ENCODE peak calls at places on chromosome 1, in five cellular contexts. One of them, this sample, is unnamed.
A peak's percentile ranks its signal among the peaks of the same experiment; 100 is the strongest.

GRCh38 chr1:79895573-79895972 is 889.0 kb upstream of the ADGRL4 start:
- DNase-seq in pancreas: no peak
- DNase-seq in K562: no peak
- DNase-seq in brain microvascular endothelial cell: no peak
- DNase-seq in astrocyte of the cerebellum: no peak
- DNase-seq in this sample: no peak

GRCh38 chr1:73105755-73106154 is 823.4 kb upstream of the NEGR1 start:
- DNase-seq in pancreas: no peak
- DNase-seq in K562: no peak
- DNase-seq in brain microvascular endothelial cell: no peak
- DNase-seq in astrocyte of the cerebellum: no peak
- DNase-seq in this sample: no peak

GRCh38 chr1:231806623-231807470 is 180.3 kb downstream of the DISC1 start:
- DNase-seq in pancreas: peak; percentile 65
- DNase-seq in K562: peak; percentile 60
- DNase-seq in brain microvascular endothelial cell: peak; percentile 43
- DNase-seq in astrocyte of the cerebellum: no peak
- DNase-seq in this sample: no peak

GRCh38 chr1:200038987-200039848 is 11.7 kb downstream of the NR5A2 start:
- DNase-seq in pancreas: peak; percentile 77
- DNase-seq in K562: no peak
- DNase-seq in brain microvascular endothelial cell: no peak
- DNase-seq in astrocyte of the cerebellum: no peak
- DNase-seq in this sample: no peak

GRCh38 chr1:192763243-192763642 is 45.6 kb upstream of the RGS2 start:
- DNase-seq in pancreas: no peak
- DNase-seq in K562: no peak
- DNase-seq in brain microvascular endothelial cell: no peak
- DNase-seq in astrocyte of the cerebellum: no peak
- DNase-seq in this sample: no peak

GRCh38 chr1:46065405-46065804 is 67.0 kb downstream of the PIK3R3 start:
- DNase-seq in pancreas: no peak
- DNase-seq in K562: peak; percentile 24
- DNase-seq in brain microvascular endothelial cell: no peak
- DNase-seq in astrocyte of the cerebellum: no peak
- DNase-seq in this sample: no peak

GRCh38 chr1:89407355-89407754 is 43.5 kb downstream of the GBP6 start:
- DNase-seq in pancreas: no peak
- DNase-seq in K562: no peak
- DNase-seq in brain microvascular endothelial cell: no peak
- DNase-seq in astrocyte of the cerebellum: no peak
- DNase-seq in this sample: peak; percentile 26

GRCh38 chr1:117654485-117655219 is 48.8 kb downstream of the TENT5C start:
- DNase-seq in pancreas: no peak
- DNase-seq in K562: no peak
- DNase-seq in brain microvascular endothelial cell: no peak
- DNase-seq in astrocyte of the cerebellum: no peak
- DNase-seq in this sample: no peak

GRCh38 chr1:156750932-156751723 is at the start of gene HDGF:
- DNase-seq in pancreas: peak; percentile 81
- DNase-seq in K562: peak; percentile 45
- DNase-seq in brain microvascular endothelial cell: no peak
- DNase-seq in astrocyte of the cerebellum: no peak
- DNase-seq in this sample: no peak

GRCh38 chr1:217943361-217943760 is 312.2 kb downstream of the SPATA17 start:
- DNase-seq in pancreas: no peak
- DNase-seq in K562: no peak
- DNase-seq in brain microvascular endothelial cell: no peak
- DNase-seq in astrocyte of the cerebellum: no peak
- DNase-seq in this sample: no peak

GRCh38 chr1:19824541-19824940 is 9.5 kb upstream of the RNF186 start:
- DNase-seq in pancreas: no peak
- DNase-seq in K562: no peak
- DNase-seq in brain microvascular endothelial cell: no peak
- DNase-seq in astrocyte of the cerebellum: no peak
- DNase-seq in this sample: no peak

GRCh38 chr1:18955442-18956188 is 861 bp downstream of the IFFO2 start:
- DNase-seq in pancreas: peak; percentile 79
- DNase-seq in K562: peak; percentile 47
- DNase-seq in brain microvascular endothelial cell: no peak
- DNase-seq in astrocyte of the cerebellum: no peak
- DNase-seq in this sample: no peak

GRCh38 chr1:23473037-23473800 is 10.8 kb downstream of the ASAP3 start:
- DNase-seq in pancreas: no peak
- DNase-seq in K562: no peak
- DNase-seq in brain microvascular endothelial cell: no peak
- DNase-seq in astrocyte of the cerebellum: no peak
- DNase-seq in this sample: peak; percentile 57

GRCh38 chr1:234975941-234976871 is 152.4 kb downstream of the TOMM20 start:
- DNase-seq in pancreas: no peak
- DNase-seq in K562: no peak
- DNase-seq in brain microvascular endothelial cell: no peak
- DNase-seq in astrocyte of the cerebellum: no peak
- DNase-seq in this sample: no peak

GRCh38 chr1:165355221-165355976 is 1.1 kb downstream of the LMX1A start:
- DNase-seq in pancreas: no peak
- DNase-seq in K562: no peak
- DNase-seq in brain microvascular endothelial cell: no peak
- DNase-seq in astrocyte of the cerebellum: no peak
- DNase-seq in this sample: no peak

DNA sequence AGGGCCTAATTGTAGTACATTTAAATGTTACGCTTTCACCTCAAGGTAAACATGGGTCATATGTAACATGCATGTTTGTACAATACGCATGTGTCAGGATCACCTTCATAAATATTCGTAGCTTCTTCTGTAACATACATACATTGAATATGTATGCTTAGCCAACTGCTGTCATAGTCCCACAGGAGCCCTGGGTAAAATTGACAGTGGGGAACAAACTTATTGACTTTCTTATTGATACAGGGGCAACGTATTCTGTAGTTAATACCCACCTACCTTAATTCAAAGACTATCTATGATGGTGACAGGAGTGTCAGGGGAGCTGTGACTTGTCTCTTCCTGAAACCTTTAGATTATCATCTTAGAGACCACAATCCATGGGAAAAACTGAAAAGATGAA is 3.7 kb upstream of the REN start:
- DNase-seq in pancreas: no peak
- DNase-seq in K562: no peak
- DNase-seq in brain microvascular endothelial cell: no peak
- DNase-seq in astrocyte of the cerebellum: no peak
- DNase-seq in this sample: no peak
- TF ChIP-seq CTCF in pancreas: no peak
- TF ChIP-seq CTCF in K562: no peak
- TF ChIP-seq CTCF in brain microvascular endothelial cell: no peak
- TF ChIP-seq CTCF in astrocyte of the cerebellum: no peak
- TF ChIP-seq CTCF in this sample: no peak

DNA sequence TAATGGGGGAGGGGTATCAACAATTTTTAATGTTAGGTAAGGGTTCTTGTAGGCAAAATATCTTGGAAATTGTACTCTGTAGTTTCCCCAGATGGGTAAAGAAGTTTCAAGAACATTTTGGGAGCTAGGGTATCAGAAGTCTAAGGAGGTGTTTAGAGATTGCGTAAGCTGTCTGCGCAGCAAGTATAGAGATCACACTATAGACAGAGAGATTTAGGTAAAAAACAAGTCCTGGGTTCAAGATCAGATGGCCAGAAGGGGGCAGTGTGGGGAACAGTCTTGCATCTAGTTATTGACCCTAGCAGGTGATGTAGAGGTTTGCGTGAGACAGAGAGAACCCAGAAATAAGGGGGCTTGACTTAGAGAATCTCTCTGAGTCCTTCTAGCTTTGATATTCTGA is 80.8 kb downstream of the S1PR1 start:
- DNase-seq in pancreas: no peak
- DNase-seq in K562: no peak
- DNase-seq in brain microvascular endothelial cell: no peak
- DNase-seq in astrocyte of the cerebellum: no peak
- DNase-seq in this sample: no peak
- TF ChIP-seq CTCF in pancreas: no peak
- TF ChIP-seq CTCF in K562: peak; percentile 11
- TF ChIP-seq CTCF in brain microvascular endothelial cell: peak; percentile 22
- TF ChIP-seq CTCF in astrocyte of the cerebellum: no peak
- TF ChIP-seq CTCF in this sample: peak; percentile 16

GRCh38 chr1:37461698-37462436 is 12.5 kb upstream of the ZC3H12A start:
- DNase-seq in pancreas: no peak
- DNase-seq in K562: no peak
- DNase-seq in brain microvascular endothelial cell: no peak
- DNase-seq in astrocyte of the cerebellum: no peak
- DNase-seq in this sample: no peak

GRCh38 chr1:37455516-37455915 is 18.9 kb upstream of the ZC3H12A start:
- DNase-seq in pancreas: no peak
- DNase-seq in K562: no peak
- DNase-seq in brain microvascular endothelial cell: no peak
- DNase-seq in astrocyte of the cerebellum: no peak
- DNase-seq in this sample: no peak

GRCh38 chr1:37453647-37454046 is 20.7 kb upstream of the ZC3H12A start:
- DNase-seq in pancreas: no peak
- DNase-seq in K562: no peak
- DNase-seq in brain microvascular endothelial cell: no peak
- DNase-seq in astrocyte of the cerebellum: no peak
- DNase-seq in this sample: no peak

GRCh38 chr1:37456614-37457013 is 17.8 kb upstream of the ZC3H12A start:
- DNase-seq in pancreas: no peak
- DNase-seq in K562: no peak
- DNase-seq in brain microvascular endothelial cell: no peak
- DNase-seq in astrocyte of the cerebellum: no peak
- DNase-seq in this sample: no peak

GRCh38 chr1:37458551-37458950 is 15.8 kb upstream of the ZC3H12A start:
- DNase-seq in pancreas: no peak
- DNase-seq in K562: no peak
- DNase-seq in brain microvascular endothelial cell: no peak
- DNase-seq in astrocyte of the cerebellum: no peak
- DNase-seq in this sample: no peak
- TF ChIP-seq CTCF in pancreas: no peak
- TF ChIP-seq CTCF in K562: peak; percentile 51
- TF ChIP-seq CTCF in brain microvascular endothelial cell: no peak
- TF ChIP-seq CTCF in astrocyte of the cerebellum: no peak
- TF ChIP-seq CTCF in this sample: no peak

GRCh38 chr1:116362050-116362449 is 11.0 kb upstream of the ATP1A1 start:
- DNase-seq in pancreas: no peak
- DNase-seq in K562: no peak
- DNase-seq in brain microvascular endothelial cell: no peak
- DNase-seq in astrocyte of the cerebellum: no peak
- DNase-seq in this sample: no peak
- TF ChIP-seq CTCF in pancreas: no peak
- TF ChIP-seq CTCF in K562: no peak
- TF ChIP-seq CTCF in brain microvascular endothelial cell: no peak
- TF ChIP-seq CTCF in astrocyte of the cerebellum: no peak
- TF ChIP-seq CTCF in this sample: no peak

DNA sequence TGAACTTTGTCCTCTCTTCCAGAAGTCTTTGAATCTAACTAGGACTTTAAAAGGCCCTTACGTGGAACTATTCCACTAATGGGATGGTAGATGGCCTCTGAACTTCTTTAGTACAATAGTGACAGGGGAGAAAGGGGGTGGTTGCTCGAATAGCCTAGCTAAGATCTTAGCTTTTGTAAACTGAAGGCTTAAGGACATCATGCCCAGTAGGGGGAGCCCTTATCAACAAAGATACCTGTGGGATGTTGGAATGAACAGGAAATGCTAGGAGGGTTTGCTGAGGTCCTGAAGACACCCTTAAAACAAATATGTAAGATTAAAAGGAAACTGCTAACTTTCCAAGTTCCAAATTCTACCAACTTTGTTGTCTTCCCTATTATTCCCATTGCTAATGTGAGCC is 33.2 kb downstream of the NHLH2 start:
- DNase-seq in pancreas: no peak
- DNase-seq in K562: peak; percentile 65
- DNase-seq in brain microvascular endothelial cell: peak; percentile 65
- DNase-seq in astrocyte of the cerebellum: peak; percentile 59
- DNase-seq in this sample: peak; percentile 39
- TF ChIP-seq CTCF in pancreas: peak; percentile 74
- TF ChIP-seq CTCF in K562: peak; percentile 77
- TF ChIP-seq CTCF in brain microvascular endothelial cell: peak; percentile 81
- TF ChIP-seq CTCF in astrocyte of the cerebellum: peak; percentile 80
- TF ChIP-seq CTCF in this sample: peak; percentile 78

This sample was measured in kidney epithelial cell.